ENCODE peak calls at places on chromosomes 2 and 18, in four cellular contexts. J, F, B and Z are unnamed samples.

GRCh38 chr2:226423498-226423960 is 376.1 kb downstream of the IRS1 start:
- DNase-seq in J (peak), F (no peak), B (peak), Z (no peak)

GRCh38 chr2:54579682-54580349 is 123.7 kb downstream of the SPTBN1 start:
- DNase-seq in J (no peak), F (peak), B (peak), Z (peak)

GRCh38 chr2:237096911-237097310 is 11.2 kb downstream of the COPS8 start:
- DNase-seq in F (no peak), B (no peak), J (peak), Z (no peak)

GRCh38 chr2:50743471-50743870 is 288.5 kb downstream of the NRXN1 start:
- DNase-seq in F (no peak), J (no peak), B (no peak), Z (no peak)

GRCh38 chr2:56357655-56358295 is 174.0 kb downstream of the CCDC85A start:
- DNase-seq in J (no peak), F (no peak), B (no peak), Z (no peak)

GRCh38 chr18:35571138-35571537 is 10.4 kb upstream of the GALNT1 start:
- DNase-seq in F (no peak), J (peak), B (no peak), Z (no peak)

GRCh38 chr2:238285653-238286082 is 2.7 kb downstream of the PER2 start:
- DNase-seq in J (peak), B (peak), F (peak), Z (peak)

GRCh38 chr18:47996091-47996541 is 65.7 kb upstream of the SMAD2 start:
- DNase-seq in J (no peak), F (no peak), B (no peak), Z (no peak)

GRCh38 chr18:58863539-58864145 is 1.0 kb upstream of the ZNF532 start:
- DNase-seq in F (no peak), B (peak), J (no peak), Z (peak)

GRCh38 chr2:227460079-227460485 is 11.9 kb upstream of the AGFG1 start:
- DNase-seq in B (no peak), F (no peak), J (peak), Z (no peak)

GRCh38 chr2:48221846-48222516 is 308.0 kb upstream of the STON1 start:
- DNase-seq in F (no peak), B (no peak), J (peak), Z (no peak)

GRCh38 chr2:231716641-231717280 is 8.4 kb downstream of the PTMA start:
- DNase-seq in F (no peak), J (no peak), B (no peak), Z (no peak)

GRCh38 chr2:178110681-178111080 is 1.6 kb upstream of the RBM45 start:
- DNase-seq in F (no peak), J (no peak), B (no peak), Z (no peak)

GRCh38 chr2:231985823-231986261 is 24.3 kb downstream of the DIS3L2 start:
- DNase-seq in F (no peak), J (peak), B (no peak), Z (no peak)

GRCh38 chr2:73821669-73822068 is 7.1 kb upstream of the STAMBP start:
- DNase-seq in J (no peak), B (no peak), F (no peak), Z (no peak)

GRCh38 chr2:238524584-238524983 is 97.9 kb downstream of the ASB1 start:
- DNase-seq in B (no peak), F (no peak), J (no peak), Z (no peak)

GRCh38 chr2:202158796-202159195 is 79.6 kb downstream of the SUMO1 start:
- DNase-seq in B (no peak), F (no peak), J (no peak), Z (no peak)

GRCh38 chr2:10331033-10331701 is 28.5 kb downstream of the HPCAL1 start:
- DNase-seq in F (peak), B (peak), J (no peak), Z (peak)

GRCh38 chr2:119264781-119265692 is 41.4 kb downstream of the STEAP3 start:
- DNase-seq in B (peak), J (peak), F (peak), Z (peak)

GRCh38 chr2:85356186-85356585 is 1.6 kb downstream of the ELMOD3 start:
- DNase-seq in F (no peak), J (no peak), B (no peak), Z (no peak)

GRCh38 chr2:9975805-9976447 is 24.4 kb downstream of the GRHL1 start:
- DNase-seq in B (no peak), F (peak), J (peak), Z (peak)

GRCh38 chr2:206218792-206219509 is 55.5 kb upstream of the ZDBF2 start:
- DNase-seq in B (no peak), F (no peak), J (no peak), Z (no peak)

GRCh38 chr2:8677646-8678592 is 3.9 kb upstream of the ID2 start:
- DNase-seq in J (peak), B (peak), F (no peak), Z (peak)

GRCh38 chr2:230668184-230668938 is 44.3 kb upstream of the CAB39 start:
- DNase-seq in B (no peak), F (no peak), J (peak), Z (no peak)

GRCh38 chr2:133054297-133054696 is 384.3 kb upstream of the LYPD1 start:
- DNase-seq in F (no peak), J (no peak), B (no peak), Z (no peak)

DNA sequence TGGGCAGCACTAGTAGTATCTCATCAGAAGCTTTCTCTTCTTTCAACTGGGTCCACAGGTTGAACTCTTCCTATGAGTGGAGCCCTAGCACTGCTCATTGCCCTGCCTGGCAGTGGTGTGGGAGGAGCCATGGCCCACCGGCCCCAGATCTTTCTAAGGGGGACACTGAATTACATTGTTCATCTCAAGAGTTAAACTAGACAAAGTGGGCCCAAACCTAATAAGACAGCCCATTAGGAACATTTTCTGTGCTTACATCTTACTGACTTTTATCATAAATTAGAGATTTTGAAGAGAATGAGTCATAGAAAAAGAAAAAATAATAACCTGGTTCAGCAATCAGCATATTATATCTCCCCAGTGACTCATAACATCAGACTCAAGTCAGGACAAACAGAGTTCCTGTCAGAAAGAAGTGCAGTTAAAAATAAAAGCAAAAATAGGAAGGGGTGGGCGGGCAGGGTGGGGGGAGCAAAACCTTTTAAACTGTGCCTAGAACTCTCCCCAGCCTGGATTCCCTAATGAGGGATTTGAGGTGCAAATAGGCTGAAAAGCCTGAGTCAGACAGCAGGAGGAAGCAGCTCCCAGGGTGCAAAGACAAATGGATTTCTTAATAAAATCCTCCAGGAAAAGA is 161.6 kb upstream of the TRIB2 start:
- DNase-seq in B (no peak), J (peak), F (no peak), Z (no peak)
- TF ChIP-seq CTCF in B (no peak), J (peak), F (no peak), Z (no peak)

GRCh38 chr2:181407171-181407570 is 50.0 kb upstream of the ITGA4 start:
- DNase-seq in F (no peak), J (no peak), B (no peak), Z (no peak)

DNA sequence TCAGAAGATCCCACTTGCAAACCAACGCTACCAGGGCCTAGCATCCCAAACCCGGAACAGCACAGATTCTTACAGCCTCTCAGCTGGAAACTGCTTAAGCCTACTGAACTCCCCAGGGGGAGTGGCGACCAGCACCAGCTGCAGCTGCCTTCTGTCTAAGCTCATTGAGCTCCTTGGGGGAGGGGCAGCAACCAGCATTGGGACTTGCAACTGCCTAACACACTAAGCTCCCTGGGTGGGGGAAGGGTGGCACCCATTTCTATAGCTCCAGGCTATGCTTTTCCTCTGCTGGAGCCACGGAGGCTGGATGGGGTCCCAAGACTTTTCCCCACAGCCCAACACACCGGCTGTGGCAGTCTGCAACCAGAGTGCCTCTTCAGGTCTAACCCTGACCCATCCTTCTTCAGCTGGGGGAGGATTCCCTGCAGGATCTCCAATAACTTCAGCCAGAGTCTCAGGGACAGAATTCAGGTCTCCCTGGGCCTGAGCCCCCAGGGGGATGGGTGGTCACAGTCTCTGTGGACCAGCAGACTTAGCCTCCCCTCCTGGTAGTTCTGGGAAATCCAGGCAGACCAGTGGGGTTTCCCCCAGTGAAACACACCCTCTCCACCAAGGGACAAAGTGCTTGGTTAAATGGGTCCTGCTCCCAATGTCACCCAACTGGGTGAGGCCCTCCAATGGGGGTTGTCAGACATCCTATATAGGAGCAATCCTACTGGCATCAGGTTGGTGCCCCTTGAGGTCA is 45.9 kb upstream of the ITGA4 start:
- DNase-seq in B (no peak), F (no peak), J (no peak), Z (no peak)
- H3K4me3 ChIP-seq in B (no peak), F (no peak), J (no peak), Z (no peak)

GRCh38 chr2:168210216-168210897 is 37.0 kb downstream of the STK39 start:
- DNase-seq in F (no peak), B (no peak), J (peak), Z (no peak)
- H3K27ac ChIP-seq in F (peak), B (no peak), J (peak), Z (peak)

GRCh38 chr2:96926791-96927190 is 56.9 kb upstream of the SEMA4C start:
- DNase-seq in B (no peak), F (no peak), J (no peak), Z (no peak)

GRCh38 chr2:96926236-96926635 is 56.4 kb upstream of the SEMA4C start:
- DNase-seq in B (no peak), J (no peak), F (no peak), Z (no peak)

GRCh38 chr2:96929245-96929925 is 57.0 kb downstream of the FAM178B start:
- DNase-seq in J (no peak), B (no peak), F (no peak), Z (no peak)

GRCh38 chr2:96928277-96928781 is 58.1 kb downstream of the FAM178B start:
- DNase-seq in F (no peak), J (peak), B (no peak), Z (no peak)

DNA sequence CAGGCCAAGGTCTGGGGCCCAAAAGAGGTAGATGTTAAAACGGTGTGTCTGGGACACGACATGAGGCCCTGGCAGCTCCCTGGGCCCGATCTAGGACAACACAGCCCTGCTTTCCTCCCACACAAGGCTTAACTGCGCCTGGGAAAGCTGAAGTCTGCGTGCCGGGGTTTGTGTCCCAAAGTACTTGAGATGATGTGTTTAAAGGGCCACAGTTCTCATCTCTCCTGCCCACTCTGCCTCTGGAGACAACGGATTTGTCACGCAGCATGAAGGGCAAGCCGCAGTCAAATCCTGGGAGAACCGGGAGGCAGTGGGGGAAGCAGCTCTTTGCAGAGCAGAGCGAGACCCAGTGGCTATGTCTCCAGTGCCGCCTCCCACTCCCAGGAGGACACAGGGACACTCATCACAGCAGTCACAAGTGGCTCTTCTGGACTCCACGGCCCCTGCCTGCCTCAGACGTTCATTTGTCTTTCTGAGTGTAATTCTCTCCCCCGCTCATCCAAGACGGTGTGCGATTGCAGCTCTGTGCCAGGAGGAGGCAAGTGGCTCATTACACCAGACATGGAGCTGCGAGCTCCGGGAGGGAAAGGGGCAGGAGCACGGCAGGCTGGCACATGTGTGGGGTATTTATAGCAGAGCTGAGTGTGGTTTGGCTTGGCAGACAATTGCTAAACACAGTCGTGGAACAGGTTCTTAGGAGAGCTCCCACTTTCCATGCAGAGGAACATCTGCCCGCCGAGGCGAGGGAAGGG is 57.7 kb upstream of the SEMA4C start:
- DNase-seq in B (peak), F (no peak), J (peak), Z (no peak)
- TF ChIP-seq CTCF in B (no peak), F (no peak), J (peak), Z (no peak)